ENCODE peak calls at places on chromosome 19, in seven cellular contexts. One of them, this sample, is unnamed.

GRCh38 chr19:33740811-33741396 is 55.8 kb upstream of the KCTD15 start:
- DNase-seq in breast epithelium: no peak
- DNase-seq in upper lobe of right lung: peak
- DNase-seq in tibial nerve: no peak
- DNase-seq in heart left ventricle: peak
- DNase-seq in HFFc6: no peak
- DNase-seq in stomach: no peak
- DNase-seq in this sample: no peak

GRCh38 chr19:55253264-55253663 is 5.6 kb downstream of the PPP6R1 start:
- DNase-seq in breast epithelium: no peak
- DNase-seq in upper lobe of right lung: no peak
- DNase-seq in tibial nerve: no peak
- DNase-seq in heart left ventricle: no peak
- DNase-seq in HFFc6: no peak
- DNase-seq in stomach: no peak
- DNase-seq in this sample: no peak

GRCh38 chr19:14472202-14472961 is 2.8 kb downstream of the PTGER1 start:
- DNase-seq in breast epithelium: no peak
- DNase-seq in upper lobe of right lung: peak
- DNase-seq in tibial nerve: peak
- DNase-seq in heart left ventricle: peak
- DNase-seq in HFFc6: no peak
- DNase-seq in stomach: peak
- DNase-seq in this sample: peak

GRCh38 chr19:7901337-7901736 is 2.3 kb upstream of the MAP2K7 start:
- DNase-seq in breast epithelium: no peak
- DNase-seq in upper lobe of right lung: no peak
- DNase-seq in tibial nerve: no peak
- DNase-seq in heart left ventricle: no peak
- DNase-seq in HFFc6: no peak
- DNase-seq in stomach: no peak
- DNase-seq in this sample: no peak

GRCh38 chr19:2426661-2427322 is 594 bp downstream of the TIMM13 start:
- DNase-seq in breast epithelium: no peak
- DNase-seq in upper lobe of right lung: peak
- DNase-seq in tibial nerve: no peak
- DNase-seq in heart left ventricle: no peak
- DNase-seq in HFFc6: no peak
- DNase-seq in stomach: peak
- DNase-seq in this sample: peak

GRCh38 chr19:50719566-50719965 is at the start of gene SHANK1:
- DNase-seq in breast epithelium: no peak
- DNase-seq in upper lobe of right lung: no peak
- DNase-seq in tibial nerve: no peak
- DNase-seq in heart left ventricle: no peak
- DNase-seq in HFFc6: no peak
- DNase-seq in stomach: no peak
- DNase-seq in this sample: no peak

GRCh38 chr19:38078302-38078930 is 145.6 kb downstream of the DPF1 start:
- DNase-seq in breast epithelium: no peak
- DNase-seq in upper lobe of right lung: no peak
- DNase-seq in tibial nerve: no peak
- DNase-seq in heart left ventricle: no peak
- DNase-seq in HFFc6: no peak
- DNase-seq in stomach: no peak
- DNase-seq in this sample: no peak

GRCh38 chr19:2810141-2811091 is 9.3 kb upstream of the ZNF554 start:
- DNase-seq in breast epithelium: no peak
- DNase-seq in upper lobe of right lung: no peak
- DNase-seq in tibial nerve: no peak
- DNase-seq in heart left ventricle: peak
- DNase-seq in HFFc6: no peak
- DNase-seq in stomach: no peak
- DNase-seq in this sample: peak

GRCh38 chr19:45710731-45711130 is 18.3 kb downstream of the QPCTL start:
- DNase-seq in breast epithelium: no peak
- DNase-seq in upper lobe of right lung: no peak
- DNase-seq in tibial nerve: no peak
- DNase-seq in heart left ventricle: no peak
- DNase-seq in HFFc6: no peak
- DNase-seq in stomach: no peak
- DNase-seq in this sample: no peak

GRCh38 chr19:17553256-17553655 is 2.2 kb upstream of the COLGALT1 start:
- DNase-seq in breast epithelium: peak
- DNase-seq in upper lobe of right lung: no peak
- DNase-seq in tibial nerve: peak
- DNase-seq in heart left ventricle: no peak
- DNase-seq in HFFc6: peak
- DNase-seq in stomach: no peak
- DNase-seq in this sample: no peak

GRCh38 chr19:16293133-16294085 is 31.2 kb upstream of the KLF2 start:
- DNase-seq in breast epithelium: peak
- DNase-seq in upper lobe of right lung: peak
- DNase-seq in tibial nerve: peak
- DNase-seq in heart left ventricle: no peak
- DNase-seq in HFFc6: peak
- DNase-seq in stomach: peak
- DNase-seq in this sample: no peak

GRCh38 chr19:39471756-39472536 is 8.7 kb upstream of the TIMM50 start:
- DNase-seq in breast epithelium: no peak
- DNase-seq in upper lobe of right lung: no peak
- DNase-seq in tibial nerve: no peak
- DNase-seq in heart left ventricle: no peak
- DNase-seq in HFFc6: no peak
- DNase-seq in stomach: no peak
- DNase-seq in this sample: no peak

GRCh38 chr19:3179739-3180293 is 1.2 kb downstream of the S1PR4 start:
- DNase-seq in breast epithelium: no peak
- DNase-seq in upper lobe of right lung: no peak
- DNase-seq in tibial nerve: no peak
- DNase-seq in heart left ventricle: no peak
- DNase-seq in HFFc6: no peak
- DNase-seq in stomach: no peak
- DNase-seq in this sample: peak

GRCh38 chr19:7652061-7652641 is 15.2 kb downstream of the STXBP2 start:
- DNase-seq in breast epithelium: peak
- DNase-seq in upper lobe of right lung: peak
- DNase-seq in tibial nerve: peak
- DNase-seq in heart left ventricle: peak
- DNase-seq in HFFc6: peak
- DNase-seq in stomach: peak
- DNase-seq in this sample: peak

GRCh38 chr19:15107056-15108010 is at the start of gene SYDE1:
- DNase-seq in breast epithelium: peak
- DNase-seq in upper lobe of right lung: no peak
- DNase-seq in tibial nerve: no peak
- DNase-seq in heart left ventricle: peak
- DNase-seq in HFFc6: no peak
- DNase-seq in stomach: no peak
- DNase-seq in this sample: peak

GRCh38 chr19:46716013-46716671 is 772 bp downstream of the PRKD2 start:
- DNase-seq in breast epithelium: no peak
- DNase-seq in upper lobe of right lung: no peak
- DNase-seq in tibial nerve: no peak
- DNase-seq in heart left ventricle: peak
- DNase-seq in HFFc6: no peak
- DNase-seq in stomach: peak
- DNase-seq in this sample: no peak

GRCh38 chr19:47353307-47353712 is 4.2 kb downstream of the DHX34 start:
- DNase-seq in breast epithelium: no peak
- DNase-seq in upper lobe of right lung: no peak
- DNase-seq in tibial nerve: no peak
- DNase-seq in heart left ventricle: no peak
- DNase-seq in HFFc6: no peak
- DNase-seq in stomach: peak
- DNase-seq in this sample: no peak

GRCh38 chr19:40663712-40664692 is 26.4 kb downstream of the NUMBL start:
- DNase-seq in breast epithelium: no peak
- DNase-seq in upper lobe of right lung: no peak
- DNase-seq in tibial nerve: no peak
- DNase-seq in heart left ventricle: no peak
- DNase-seq in HFFc6: peak
- DNase-seq in stomach: no peak
- DNase-seq in this sample: no peak

GRCh38 chr19:40659566-40659965 is 30.9 kb downstream of the NUMBL start:
- DNase-seq in breast epithelium: no peak
- DNase-seq in upper lobe of right lung: no peak
- DNase-seq in tibial nerve: no peak
- DNase-seq in heart left ventricle: no peak
- DNase-seq in HFFc6: no peak
- DNase-seq in stomach: no peak
- DNase-seq in this sample: no peak

GRCh38 chr19:40659116-40659515 is 31.3 kb downstream of the NUMBL start:
- DNase-seq in breast epithelium: no peak
- DNase-seq in upper lobe of right lung: no peak
- DNase-seq in tibial nerve: no peak
- DNase-seq in heart left ventricle: no peak
- DNase-seq in HFFc6: no peak
- DNase-seq in stomach: no peak
- DNase-seq in this sample: no peak

GRCh38 chr19:40662925-40663711 is 27.3 kb downstream of the NUMBL start:
- DNase-seq in breast epithelium: peak
- DNase-seq in upper lobe of right lung: peak
- DNase-seq in tibial nerve: peak
- DNase-seq in heart left ventricle: peak
- DNase-seq in HFFc6: peak
- DNase-seq in stomach: peak
- DNase-seq in this sample: peak

DNA sequence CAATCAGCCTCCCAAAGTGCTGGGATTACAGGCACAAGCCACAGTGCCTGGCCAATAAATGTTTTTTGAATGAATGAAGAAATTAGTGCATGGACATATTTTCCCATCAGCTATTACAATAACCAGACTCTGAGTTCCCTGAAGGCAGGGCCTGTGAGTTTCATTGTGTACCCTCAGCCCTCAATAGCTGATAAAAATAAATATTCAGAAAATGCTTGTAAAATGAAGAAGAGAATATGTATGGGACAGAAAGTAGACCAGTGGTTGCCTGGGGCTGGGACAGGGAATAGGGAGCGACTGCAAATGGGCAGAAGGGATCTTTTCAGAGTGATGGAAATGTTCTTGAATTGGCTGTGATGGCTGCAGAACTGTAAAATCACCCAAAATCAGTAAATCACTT is 28.8 kb downstream of the NUMBL start:
- DNase-seq in breast epithelium: no peak
- DNase-seq in upper lobe of right lung: no peak
- DNase-seq in tibial nerve: no peak
- DNase-seq in heart left ventricle: no peak
- DNase-seq in HFFc6: no peak
- DNase-seq in stomach: no peak
- DNase-seq in this sample: no peak
- TF ChIP-seq CTCF in breast epithelium: no peak
- TF ChIP-seq CTCF in upper lobe of right lung: no peak
- TF ChIP-seq CTCF in tibial nerve: no peak
- TF ChIP-seq CTCF in heart left ventricle: no peak
- TF ChIP-seq CTCF in HFFc6: no peak
- TF ChIP-seq CTCF in stomach: no peak
- TF ChIP-seq CTCF in this sample: no peak

DNA sequence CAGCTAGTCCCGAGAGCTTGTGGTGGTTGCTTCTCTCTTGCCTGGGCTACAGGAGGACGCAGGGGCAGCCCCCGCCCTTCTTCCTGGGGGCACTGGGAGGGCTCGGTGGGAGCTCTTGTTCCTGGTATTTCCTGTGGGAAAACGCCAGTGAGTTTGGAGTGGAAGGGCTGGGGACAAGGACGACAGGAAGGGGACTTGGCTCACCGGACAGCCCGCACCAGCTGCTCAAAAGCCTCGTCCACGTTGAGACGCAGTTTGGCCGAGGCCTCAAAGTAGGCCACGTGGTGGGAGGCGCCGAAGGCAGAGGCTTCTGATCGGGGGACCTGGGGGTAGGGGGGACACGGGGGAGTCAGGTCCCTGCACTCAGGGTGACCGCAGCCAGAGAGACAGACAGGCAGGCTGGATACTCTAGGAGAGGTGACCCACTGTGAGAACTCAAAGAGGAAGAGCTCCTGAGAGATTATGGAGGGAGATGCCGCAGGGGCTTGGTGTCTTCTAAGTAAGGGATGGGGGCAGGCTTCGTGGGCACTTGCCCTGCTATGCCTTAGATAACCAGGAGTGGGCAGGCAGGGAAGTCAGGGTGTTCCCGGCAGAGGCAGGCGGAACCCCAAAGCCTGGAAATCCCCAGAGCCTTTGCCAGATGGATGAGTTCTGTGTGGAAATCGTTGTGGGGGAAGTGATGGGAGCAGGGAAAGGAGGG is 4.3 kb downstream of the RRAS start:
- DNase-seq in breast epithelium: no peak
- DNase-seq in upper lobe of right lung: no peak
- DNase-seq in tibial nerve: no peak
- DNase-seq in heart left ventricle: no peak
- DNase-seq in HFFc6: no peak
- DNase-seq in stomach: no peak
- DNase-seq in this sample: no peak
- TF ChIP-seq CTCF in breast epithelium: no peak
- TF ChIP-seq CTCF in upper lobe of right lung: no peak
- TF ChIP-seq CTCF in tibial nerve: no peak
- TF ChIP-seq CTCF in heart left ventricle: no peak
- TF ChIP-seq CTCF in HFFc6: peak
- TF ChIP-seq CTCF in stomach: no peak
- TF ChIP-seq CTCF in this sample: no peak

GRCh38 chr19:28281676-28282075 is 931.3 kb downstream of the UQCRFS1 start:
- DNase-seq in breast epithelium: no peak
- DNase-seq in upper lobe of right lung: no peak
- DNase-seq in tibial nerve: no peak
- DNase-seq in heart left ventricle: no peak
- DNase-seq in HFFc6: no peak
- DNase-seq in stomach: no peak
- DNase-seq in this sample: no peak

GRCh38 chr19:28284389-28284788 is 928.6 kb downstream of the UQCRFS1 start:
- DNase-seq in breast epithelium: no peak
- DNase-seq in upper lobe of right lung: no peak
- DNase-seq in tibial nerve: no peak
- DNase-seq in heart left ventricle: no peak
- DNase-seq in HFFc6: no peak
- DNase-seq in stomach: no peak
- DNase-seq in this sample: no peak

GRCh38 chr19:28285917-28286316 is 927.0 kb downstream of the UQCRFS1 start:
- DNase-seq in breast epithelium: no peak
- DNase-seq in upper lobe of right lung: no peak
- DNase-seq in tibial nerve: no peak
- DNase-seq in heart left ventricle: no peak
- DNase-seq in HFFc6: no peak
- DNase-seq in stomach: no peak
- DNase-seq in this sample: no peak

GRCh38 chr19:28285078-28285477 is 927.9 kb downstream of the UQCRFS1 start:
- DNase-seq in breast epithelium: no peak
- DNase-seq in upper lobe of right lung: no peak
- DNase-seq in tibial nerve: no peak
- DNase-seq in heart left ventricle: no peak
- DNase-seq in HFFc6: no peak
- DNase-seq in stomach: no peak
- DNase-seq in this sample: no peak

GRCh38 chr19:28283592-28283991 is 929.4 kb downstream of the UQCRFS1 start:
- DNase-seq in breast epithelium: no peak
- DNase-seq in upper lobe of right lung: no peak
- DNase-seq in tibial nerve: no peak
- DNase-seq in heart left ventricle: no peak
- DNase-seq in HFFc6: no peak
- DNase-seq in stomach: no peak
- DNase-seq in this sample: no peak
- TF ChIP-seq CTCF in breast epithelium: no peak
- TF ChIP-seq CTCF in upper lobe of right lung: no peak
- TF ChIP-seq CTCF in tibial nerve: no peak
- TF ChIP-seq CTCF in heart left ventricle: no peak
- TF ChIP-seq CTCF in HFFc6: no peak
- TF ChIP-seq CTCF in stomach: no peak
- TF ChIP-seq CTCF in this sample: no peak

GRCh38 chr19:29666634-29667389 is 1.6 kb downstream of the PLEKHF1 start:
- DNase-seq in breast epithelium: peak
- DNase-seq in upper lobe of right lung: peak
- DNase-seq in tibial nerve: peak
- DNase-seq in heart left ventricle: peak
- DNase-seq in HFFc6: peak
- DNase-seq in stomach: peak
- DNase-seq in this sample: no peak
- TF ChIP-seq CTCF in breast epithelium: no peak
- TF ChIP-seq CTCF in upper lobe of right lung: no peak
- TF ChIP-seq CTCF in tibial nerve: no peak
- TF ChIP-seq CTCF in heart left ventricle: no peak
- TF ChIP-seq CTCF in HFFc6: no peak
- TF ChIP-seq CTCF in stomach: no peak
- TF ChIP-seq CTCF in this sample: no peak